ENCODE peak calls at places on chromosomes 16 and 17, in seven cellular contexts. A, C, T, P, B, L and X are unnamed samples.
A peak's percentile ranks its signal among the peaks of the same experiment; 100 is the strongest.

GRCh38 chr16:3095869-3096268 is 3.2 kb downstream of the ZSCAN10 start:
- DNase-seq in A (peak; percentile 18), C (peak; percentile 49), T (peak; percentile 39), P (peak; percentile 55), B (no peak), L (no peak), X (peak; percentile 93)

GRCh38 chr16:66222756-66223155 is 143.7 kb upstream of the CDH5 start:
- DNase-seq in A (no peak), C (no peak), T (peak; percentile 43), P (no peak), B (no peak), L (no peak), X (no peak)

GRCh38 chr16:65672960-65673359 is 551.1 kb upstream of the CDH11 start:
- DNase-seq in A (peak; percentile 57), C (no peak), T (peak; percentile 52), P (no peak), B (no peak), L (no peak), X (no peak)

GRCh38 chr16:61948414-61948813 is 87.8 kb downstream of the CDH8 start:
- DNase-seq in A (no peak), C (no peak), T (no peak), P (no peak), B (no peak), L (no peak), X (no peak)

GRCh38 chr16:11835891-11836652 is 15.3 kb downstream of the RSL1D1 start:
- DNase-seq in A (no peak), C (no peak), T (peak; percentile 57), P (no peak), B (no peak), L (no peak), X (no peak)

GRCh38 chr16:1715220-1715619 is 9.2 kb downstream of the MAPK8IP3 start:
- DNase-seq in A (no peak), C (no peak), T (no peak), P (no peak), B (no peak), L (no peak), X (no peak)

GRCh38 chr17:65914784-65915342 is 277.1 kb downstream of the CEP112 start:
- DNase-seq in A (peak; percentile 31), C (no peak), T (no peak), P (no peak), B (no peak), L (no peak), X (no peak)

GRCh38 chr17:60398227-60398959 is 6.5 kb upstream of the USP32 start:
- DNase-seq in A (no peak), C (no peak), T (no peak), P (no peak), B (no peak), L (no peak), X (no peak)

GRCh38 chr16:27225536-27226360 is 22.4 kb downstream of the KDM8 start:
- DNase-seq in A (peak; percentile 6), C (no peak), T (no peak), P (no peak), B (peak; percentile 45), L (no peak), X (peak; percentile 31)

GRCh38 chr16:77599793-77600415 is 122.4 kb upstream of the NUDT7 start:
- DNase-seq in A (peak; percentile 43), C (peak; percentile 20), T (peak; percentile 62), P (no peak), B (no peak), L (no peak), X (no peak)

GRCh38 chr17:30780343-30780742 is 44.1 kb downstream of the CRLF3 start:
- DNase-seq in A (no peak), C (no peak), T (no peak), P (no peak), B (no peak), L (no peak), X (no peak)

GRCh38 chr16:19505600-19506303 is 16.1 kb downstream of the GDE1 start:
- DNase-seq in A (peak; percentile 82), C (no peak), T (peak; percentile 13), P (no peak), B (no peak), L (no peak), X (no peak)

GRCh38 chr16:85350973-85351372 is 238.7 kb upstream of the CIBAR2 start:
- DNase-seq in A (peak; percentile 97), C (no peak), T (peak; percentile 93), P (no peak), B (peak; percentile 74), L (peak; percentile 90), X (peak; percentile 99)

GRCh38 chr16:23385441-23385840 is 67.5 kb downstream of the COG7 start:
- DNase-seq in A (no peak), C (no peak), T (no peak), P (no peak), B (no peak), L (no peak), X (no peak)

GRCh38 chr17:42878123-42878880 is 22.3 kb upstream of the G6PC1 start:
- DNase-seq in A (no peak), C (no peak), T (no peak), P (no peak), B (no peak), L (no peak), X (no peak)

GRCh38 chr16:12582696-12583095 is 221.0 kb downstream of the CPPED1 start:
- DNase-seq in A (no peak), C (no peak), T (no peak), P (no peak), B (no peak), L (no peak), X (no peak)

GRCh38 chr16:4594433-4595410 is 20.0 kb downstream of the UBALD1 start:
- DNase-seq in A (no peak), C (no peak), T (no peak), P (no peak), B (no peak), L (no peak), X (peak; percentile 65)

GRCh38 chr17:37089998-37090397 is 141.2 kb downstream of the AATF start:
- DNase-seq in A (no peak), C (no peak), T (no peak), P (peak; percentile 10), B (peak; percentile 36), L (no peak), X (peak; percentile 69)

GRCh38 chr17:48030531-48030930 is 7.1 kb downstream of the COPZ2 start:
- DNase-seq in A (no peak), C (no peak), T (peak; percentile 74), P (no peak), B (no peak), L (no peak), X (peak; percentile 87)